ENCODE peak calls at places on chromosomes 7 and 10, in seven cellular contexts. A, L, Z, P, U, Y and K are unnamed samples.

GRCh38 chr10:133324198-133324792 is 12.4 kb downstream of the CALY start:
- DNase-seq in A (peak), L (peak), Z (no peak), P (no peak), U (peak), Y (peak), K (no peak)

GRCh38 chr10:58280982-58281752 is 12.2 kb downstream of the CISD1 start:
- DNase-seq in A (peak), L (no peak), Z (no peak), P (peak), U (no peak), Y (no peak), K (no peak)

GRCh38 chr10:119595715-119596515 is 849 bp downstream of the TIAL1 start:
- DNase-seq in A (peak), L (peak), Z (no peak), P (peak), U (no peak), Y (peak), K (no peak)

GRCh38 chr10:102669206-102670064 is 25.2 kb downstream of the TRIM8 start:
- DNase-seq in A (peak), L (no peak), Z (no peak), P (peak), U (no peak), Y (no peak), K (no peak)

GRCh38 chr7:30699706-30700495 is 17.6 kb upstream of the CRHR2 start:
- DNase-seq in A (no peak), L (peak), Z (no peak), P (no peak), U (no peak), Y (no peak), K (no peak)

GRCh38 chr10:101012525-101013364 is 13.1 kb downstream of the LZTS2 start:
- DNase-seq in A (peak), L (peak), Z (peak), P (peak), U (peak), Y (peak), K (peak)

GRCh38 chr10:116892873-116893685 is 43.8 kb downstream of the ENO4 start:
- DNase-seq in A (no peak), L (no peak), Z (no peak), P (no peak), U (peak), Y (no peak), K (no peak)

GRCh38 chr7:81159402-81159801 is 240.6 kb upstream of the SEMA3C start:
- DNase-seq in A (peak), L (no peak), Z (no peak), P (peak), U (no peak), Y (no peak), K (no peak)

GRCh38 chr7:91142743-91143142 is 121.5 kb upstream of the FZD1 start:
- DNase-seq in A (no peak), L (no peak), Z (no peak), P (no peak), U (no peak), Y (no peak), K (no peak)

GRCh38 chr10:110610308-110610774 is 33.8 kb upstream of the RBM20 start:
- DNase-seq in A (peak), L (peak), Z (peak), P (peak), U (peak), Y (peak), K (peak)

GRCh38 chr10:104300736-104301292 is 31.8 kb downstream of the GSTO2 start:
- DNase-seq in A (peak), L (peak), Z (peak), P (peak), U (peak), Y (peak), K (peak)

GRCh38 chr7:45457591-45457990 is 116.6 kb upstream of the ADCY1 start:
- DNase-seq in A (no peak), L (peak), Z (no peak), P (no peak), U (peak), Y (no peak), K (no peak)

GRCh38 chr7:17528636-17529035 is 230.2 kb downstream of the AHR start:
- DNase-seq in A (peak), L (no peak), Z (no peak), P (peak), U (no peak), Y (no peak), K (no peak)

GRCh38 chr10:75293456-75293840 is 57.7 kb upstream of the COMTD1 start:
- DNase-seq in A (no peak), L (no peak), Z (no peak), P (no peak), U (no peak), Y (no peak), K (no peak)

GRCh38 chr10:11757820-11758463 is 15.8 kb downstream of the ECHDC3 start:
- DNase-seq in A (peak), L (peak), Z (no peak), P (peak), U (peak), Y (peak), K (peak)

GRCh38 chr10:129978322-129978721 is 14.2 kb upstream of the EBF3 start:
- DNase-seq in A (no peak), L (no peak), Z (no peak), P (no peak), U (no peak), Y (no peak), K (no peak)

GRCh38 chr10:78211476-78212110 is 177.9 kb downstream of the RPS24 start:
- DNase-seq in A (peak), L (no peak), Z (peak), P (peak), U (peak), Y (no peak), K (peak)

GRCh38 chr10:84244651-84245270 is at the start of gene RGR:
- DNase-seq in A (no peak), L (no peak), Z (no peak), P (no peak), U (no peak), Y (no peak), K (no peak)

GRCh38 chr10:528173-529165 is 161.0 kb downstream of the DIP2C start:
- DNase-seq in A (no peak), L (no peak), Z (no peak), P (no peak), U (no peak), Y (no peak), K (no peak)

GRCh38 chr7:43148161-43148731 is 35.8 kb downstream of the HECW1 start:
- DNase-seq in A (peak), L (no peak), Z (no peak), P (peak), U (no peak), Y (no peak), K (no peak)

GRCh38 chr10:104337527-104337984 is 709 bp downstream of the ITPRIP start:
- DNase-seq in A (no peak), L (no peak), Z (no peak), P (peak), U (no peak), Y (no peak), K (no peak)

GRCh38 chr7:47376991-47377590 is 204.8 kb downstream of the TNS3 start:
- DNase-seq in A (no peak), L (no peak), Z (no peak), P (no peak), U (no peak), Y (no peak), K (no peak)

GRCh38 chr10:14588084-14588937 is 186.4 kb downstream of the FAM107B start:
- DNase-seq in A (peak), L (no peak), Z (peak), P (no peak), U (no peak), Y (peak), K (no peak)

GRCh38 chr10:122143238-122143841 is 127.8 kb upstream of the BTBD16 start:
- DNase-seq in A (no peak), L (no peak), Z (no peak), P (peak), U (no peak), Y (no peak), K (no peak)

GRCh38 chr7:41415473-41416207 is 287.2 kb downstream of the INHBA start:
- DNase-seq in A (no peak), L (no peak), Z (no peak), P (peak), U (no peak), Y (no peak), K (no peak)

GRCh38 chr10:36725581-36726520 is 399.5 kb upstream of the ANKRD30A start:
- DNase-seq in A (peak), L (peak), Z (peak), P (peak), U (peak), Y (no peak), K (peak)

GRCh38 chr7:50837965-50838364 is 55.3 kb upstream of the GRB10 start:
- DNase-seq in A (peak), L (no peak), Z (no peak), P (peak), U (no peak), Y (no peak), K (no peak)

GRCh38 chr10:132099701-132100481 is 34.1 kb downstream of the JAKMIP3 start:
- DNase-seq in A (no peak), L (no peak), Z (no peak), P (no peak), U (no peak), Y (peak), K (no peak)